ENCODE peak calls at places on chromosome 4, in seven cellular contexts. S, U, A, T, R, F and Q are unnamed samples. For H3K4me1, the result is how much of the 10 kb centered on the place peaks cover.

GRCh38 chr4:101347267-101347556 is at the start of gene PPP3CA:
- DNase-seq in S (no peak), U (no peak), A (no peak), T (peak), R (no peak), F (no peak), Q (no peak)

GRCh38 chr4:162274354-162274753 is 110.6 kb upstream of the FSTL5 start:
- DNase-seq in S (no peak), U (peak), A (no peak), T (no peak), R (no peak), F (no peak), Q (no peak)

GRCh38 chr4:86508436-86508835 is 85.7 kb upstream of the PTPN13 start:
- DNase-seq in S (no peak), U (no peak), A (no peak), T (no peak), R (no peak), F (no peak), Q (no peak)

GRCh38 chr4:125313497-125313896 is 1.3 kb upstream of the FAT4 start:
- DNase-seq in S (peak), U (no peak), A (peak), T (peak), R (peak), F (no peak), Q (peak)

GRCh38 chr4:107854326-107855030 is 29.7 kb downstream of the SGMS2 start:
- DNase-seq in S (no peak), U (no peak), A (no peak), T (no peak), R (no peak), F (no peak), Q (no peak)

GRCh38 chr4:158211288-158211687 is 1.0 kb downstream of the TMEM144 start:
- DNase-seq in S (peak), U (no peak), A (no peak), T (no peak), R (peak), F (no peak), Q (no peak)

GRCh38 chr4:1779588-1780382 is 13.3 kb upstream of the FGFR3 start:
- DNase-seq in S (no peak), U (no peak), A (no peak), T (no peak), R (peak), F (no peak), Q (no peak)

GRCh38 chr4:122480023-122480422 is 23.5 kb upstream of the IL2 start:
- DNase-seq in S (peak), U (no peak), A (no peak), T (no peak), R (peak), F (no peak), Q (no peak)

GRCh38 chr4:138562544-138562961 is 320.4 kb upstream of the SLC7A11 start:
- DNase-seq in S (no peak), U (peak), A (no peak), T (no peak), R (no peak), F (no peak), Q (no peak)

GRCh38 chr4:136441629-136442282 is 1090.5 kb downstream of the PCDH18 start:
- DNase-seq in S (no peak), U (no peak), A (no peak), T (no peak), R (no peak), F (no peak), Q (no peak)

GRCh38 chr4:94548571-94548970 is 96.8 kb downstream of the PDLIM5 start:
- DNase-seq in S (peak), U (no peak), A (peak), T (no peak), R (peak), F (no peak), Q (no peak)

GRCh38 chr4:78565971-78566372 is 14.4 kb downstream of the ANXA3 start:
- DNase-seq in S (no peak), U (no peak), A (peak), T (no peak), R (peak), F (no peak), Q (no peak)

GRCh38 chr4:161133877-161134276 is 1029.9 kb downstream of the FSTL5 start:
- DNase-seq in S (no peak), U (no peak), A (no peak), T (peak), R (no peak), F (no peak), Q (no peak)

GRCh38 chr4:69056921-69057562 is 39.2 kb upstream of the UGT2B7 start:
- DNase-seq in S (no peak), U (no peak), A (no peak), T (no peak), R (no peak), F (no peak), Q (no peak)

GRCh38 chr4:76282941-76283689 is 23.4 kb upstream of the STBD1 start:
- DNase-seq in S (no peak), U (no peak), A (no peak), T (no peak), R (no peak), F (no peak), Q (no peak)

GRCh38 chr4:82890602-82890912 is 396 bp downstream of the SEC31A start:
- DNase-seq in S (no peak), U (no peak), A (no peak), T (no peak), R (no peak), F (no peak), Q (no peak)

GRCh38 chr4:104532677-104533076 is 38.0 kb upstream of the CXXC4 start:
- DNase-seq in S (no peak), U (no peak), A (no peak), T (no peak), R (no peak), F (no peak), Q (no peak)

GRCh38 chr4:118968006-118968405 is 79.4 kb downstream of the SYNPO2 start:
- DNase-seq in S (no peak), U (peak), A (no peak), T (no peak), R (no peak), F (peak), Q (peak)

GRCh38 chr4:70993181-70994068 is at the start of gene DCK:
- DNase-seq in S (peak), U (no peak), A (peak), T (peak), R (peak), F (peak), Q (peak)
- H3K4me1 ChIP-seq in S (under half), U (under half), A (under half), T (under half), R (under half), F (under half), Q (under half)

DNA sequence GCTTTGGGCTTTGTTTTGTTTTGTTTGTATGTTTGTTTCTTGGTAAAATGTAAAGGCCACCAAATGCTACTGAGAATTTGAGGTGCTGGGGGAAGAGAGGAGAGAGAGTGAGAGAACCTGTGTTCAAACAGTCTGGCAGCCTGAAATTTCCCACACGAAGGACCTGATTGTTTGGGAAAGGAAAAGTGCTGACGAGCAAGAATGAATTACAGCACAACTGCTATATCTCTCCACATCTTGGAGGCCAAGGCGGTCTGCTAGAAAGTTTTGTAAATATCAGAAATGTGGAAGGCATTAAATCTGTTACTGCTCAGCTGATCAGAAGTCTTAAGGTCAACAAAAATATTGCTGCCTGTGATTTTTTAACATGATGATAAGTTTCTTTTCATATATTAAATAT is 170.5 kb downstream of the PALLD start:
- DNase-seq in S (no peak), U (no peak), A (no peak), T (no peak), R (no peak), F (no peak), Q (no peak)
- H3K9ac ChIP-seq in S (no peak), U (no peak), A (no peak), T (no peak), R (no peak), F (no peak), Q (no peak)

GRCh38 chr4:3716034-3716875 is 49.9 kb upstream of the ADRA2C start:
- DNase-seq in S (no peak), U (no peak), A (no peak), T (no peak), R (no peak), F (no peak), Q (no peak)
- TF ChIP-seq YY1 in S (no peak), U (no peak), A (no peak), T (no peak), R (no peak), F (no peak), Q (no peak)

GRCh38 chr4:6916069-6916586 is 6.5 kb downstream of the TBC1D14 start:
- DNase-seq in S (no peak), U (no peak), A (no peak), T (no peak), R (no peak), F (no peak), Q (no peak)

GRCh38 chr4:6920174-6920573 is 10.5 kb downstream of the TBC1D14 start:
- DNase-seq in S (peak), U (no peak), A (no peak), T (no peak), R (no peak), F (no peak), Q (no peak)

GRCh38 chr4:6917445-6918241 is 8.0 kb downstream of the TBC1D14 start:
- DNase-seq in S (peak), U (no peak), A (peak), T (peak), R (peak), F (no peak), Q (no peak)

GRCh38 chr4:6916587-6917444 is 7.2 kb downstream of the TBC1D14 start:
- DNase-seq in S (peak), U (no peak), A (peak), T (no peak), R (no peak), F (no peak), Q (no peak)

GRCh38 chr4:6918345-6918744 is 8.7 kb downstream of the TBC1D14 start:
- DNase-seq in S (no peak), U (no peak), A (no peak), T (no peak), R (no peak), F (no peak), Q (no peak)
- H3K4me1 ChIP-seq in S (half or more), U (under half), A (under half), T (under half), R (half or more), F (under half), Q (under half)

GRCh38 chr4:7451800-7452199 is 17.1 kb upstream of the PSAPL1 start:
- DNase-seq in S (no peak), U (no peak), A (no peak), T (no peak), R (no peak), F (no peak), Q (no peak)
- H3K9ac ChIP-seq in S (no peak), U (no peak), A (no peak), T (no peak), R (no peak), F (no peak), Q (no peak)

GRCh38 chr4:139628184-139629012 is 37.2 kb upstream of the MGST2 start:
- DNase-seq in S (no peak), U (no peak), A (no peak), T (no peak), R (no peak), F (no peak), Q (peak)

GRCh38 chr4:139629761-139630160 is 35.9 kb upstream of the MGST2 start:
- DNase-seq in S (no peak), U (no peak), A (no peak), T (no peak), R (no peak), F (no peak), Q (no peak)

GRCh38 chr4:139624441-139625130 is 41.0 kb upstream of the MGST2 start:
- DNase-seq in S (no peak), U (no peak), A (no peak), T (no peak), R (no peak), F (no peak), Q (peak)

GRCh38 chr4:139622856-139623255 is 42.8 kb upstream of the MGST2 start:
- DNase-seq in S (no peak), U (no peak), A (no peak), T (no peak), R (no peak), F (no peak), Q (no peak)

DNA sequence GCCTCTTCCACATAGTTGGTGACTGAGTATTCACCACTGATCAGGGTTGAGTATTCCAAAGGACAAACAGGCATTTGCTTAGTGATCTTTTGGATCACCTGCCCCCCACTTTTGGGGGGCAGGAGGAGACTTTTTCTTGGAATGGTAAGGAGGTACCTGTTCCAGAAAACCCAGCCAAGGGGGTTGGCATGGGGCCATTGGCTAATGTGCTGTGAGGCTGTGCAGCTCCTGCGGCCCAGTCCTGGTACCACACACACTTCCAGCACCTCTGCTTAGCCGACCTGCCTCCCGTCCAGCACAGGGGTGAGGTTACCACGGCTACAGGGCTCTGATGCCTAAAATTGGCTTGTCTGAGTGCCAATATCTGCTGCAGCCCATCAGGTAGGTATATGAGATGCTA is 40.1 kb upstream of the MGST2 start:
- DNase-seq in S (no peak), U (no peak), A (no peak), T (no peak), R (no peak), F (no peak), Q (no peak)
- TF ChIP-seq YY1 in S (no peak), U (no peak), A (no peak), T (no peak), R (no peak), F (no peak), Q (no peak)

GRCh38 chr4:30718021-30718888 is 1.9 kb upstream of the PCDH7 start:
- DNase-seq in S (no peak), U (no peak), A (no peak), T (peak), R (no peak), F (no peak), Q (peak)

GRCh38 chr4:30720021-30720655 is at the start of gene PCDH7:
- DNase-seq in S (no peak), U (no peak), A (no peak), T (peak), R (no peak), F (no peak), Q (peak)

GRCh38 chr4:30718889-30719252 is 1.3 kb upstream of the PCDH7 start:
- DNase-seq in S (no peak), U (no peak), A (no peak), T (peak), R (no peak), F (no peak), Q (no peak)

GRCh38 chr4:30720656-30721352 is 635 bp downstream of the PCDH7 start:
- DNase-seq in S (no peak), U (no peak), A (no peak), T (peak), R (no peak), F (no peak), Q (no peak)

DNA sequence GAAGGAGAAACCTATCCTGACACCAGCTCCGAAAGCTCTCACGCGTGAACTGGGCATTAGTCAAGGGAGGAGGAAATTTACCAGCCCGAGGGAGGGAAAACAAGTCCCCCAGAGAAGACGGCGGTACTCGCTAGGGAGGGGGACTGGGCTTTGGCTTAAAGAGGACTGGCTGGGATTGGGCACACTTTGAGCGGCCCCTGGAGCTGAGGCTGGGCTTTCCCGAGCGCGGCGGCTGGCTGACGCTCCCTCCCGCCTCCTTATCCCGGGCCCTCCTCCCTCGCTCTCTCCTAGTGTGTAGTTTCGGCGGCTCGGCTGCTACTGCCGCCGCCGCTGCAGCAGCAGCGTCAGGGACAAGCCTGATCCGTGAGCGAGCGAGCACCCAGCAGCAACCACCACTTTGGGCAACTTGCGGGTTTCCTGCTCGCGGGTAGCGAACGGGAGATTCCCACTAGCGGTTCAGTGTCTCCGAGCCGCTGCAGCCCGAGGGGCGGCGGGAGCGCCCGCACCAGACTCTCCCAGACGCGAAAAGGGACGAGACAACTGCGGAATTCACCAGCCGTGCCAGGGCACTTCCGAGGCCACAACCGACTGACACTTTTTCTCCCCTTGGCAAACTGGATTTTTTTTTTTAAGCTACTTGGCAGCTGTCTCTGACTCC is 677 bp upstream of the PCDH7 start:
- DNase-seq in S (no peak), U (no peak), A (no peak), T (peak), R (no peak), F (no peak), Q (peak)
- H3K4me1 ChIP-seq in S (under half), U (under half), A (under half), T (under half), R (under half), F (under half), Q (under half)

GRCh38 chr4:67549123-67549522 is 3.8 kb upstream of the CENPC start:
- DNase-seq in S (peak), U (no peak), A (no peak), T (peak), R (peak), F (no peak), Q (no peak)

GRCh38 chr4:67545199-67545995 is at the start of gene CENPC:
- DNase-seq in S (peak), U (peak), A (peak), T (peak), R (peak), F (peak), Q (peak)

GRCh38 chr4:67546971-67547370 is 1.7 kb upstream of the CENPC start:
- DNase-seq in S (peak), U (no peak), A (no peak), T (no peak), R (no peak), F (no peak), Q (no peak)

GRCh38 chr4:67542076-67542475 is 3.2 kb downstream of the CENPC start:
- DNase-seq in S (no peak), U (no peak), A (no peak), T (no peak), R (no peak), F (no peak), Q (no peak)

GRCh38 chr4:67545996-67546356 is 673 bp upstream of the CENPC start:
- DNase-seq in S (no peak), U (no peak), A (no peak), T (peak), R (no peak), F (no peak), Q (no peak)
- H3K9ac ChIP-seq in S (no peak), U (peak), A (peak), T (peak), R (peak), F (no peak), Q (no peak)

GRCh38 chr4:25977397-25978170 is 63.6 kb downstream of the SMIM20 start:
- DNase-seq in S (no peak), U (no peak), A (no peak), T (peak), R (no peak), F (no peak), Q (no peak)

GRCh38 chr4:25976780-25977179 is 62.8 kb downstream of the SMIM20 start:
- DNase-seq in S (no peak), U (no peak), A (no peak), T (no peak), R (no peak), F (no peak), Q (no peak)

GRCh38 chr4:25981749-25982148 is 67.7 kb downstream of the SMIM20 start:
- DNase-seq in S (no peak), U (no peak), A (no peak), T (no peak), R (no peak), F (no peak), Q (no peak)

GRCh38 chr4:25982962-25983361 is 68.9 kb downstream of the SMIM20 start:
- DNase-seq in S (no peak), U (no peak), A (no peak), T (no peak), R (no peak), F (no peak), Q (no peak)

DNA sequence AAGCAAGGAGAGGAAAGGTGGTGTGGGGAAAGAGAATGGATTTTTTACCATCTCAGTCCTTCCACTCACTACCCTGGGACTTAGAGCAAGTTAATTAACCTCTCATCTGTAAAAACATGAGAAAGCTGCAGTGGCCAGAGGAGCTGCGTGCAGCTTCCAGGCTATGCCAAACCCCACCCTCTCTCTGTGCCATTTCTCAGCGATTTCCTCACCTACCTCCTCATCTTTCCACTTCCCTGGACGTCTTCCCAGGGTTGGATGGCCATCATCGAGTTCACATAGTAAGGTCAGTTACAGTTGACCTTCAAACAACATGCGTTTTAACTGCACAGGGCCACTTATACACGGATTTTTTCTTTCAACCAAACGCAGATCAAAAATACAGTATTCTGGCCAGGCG is 64.3 kb downstream of the SMIM20 start:
- DNase-seq in S (no peak), U (no peak), A (no peak), T (no peak), R (no peak), F (no peak), Q (no peak)
- TF ChIP-seq YY1 in S (no peak), U (no peak), A (no peak), T (no peak), R (no peak), F (no peak), Q (no peak)

DNA sequence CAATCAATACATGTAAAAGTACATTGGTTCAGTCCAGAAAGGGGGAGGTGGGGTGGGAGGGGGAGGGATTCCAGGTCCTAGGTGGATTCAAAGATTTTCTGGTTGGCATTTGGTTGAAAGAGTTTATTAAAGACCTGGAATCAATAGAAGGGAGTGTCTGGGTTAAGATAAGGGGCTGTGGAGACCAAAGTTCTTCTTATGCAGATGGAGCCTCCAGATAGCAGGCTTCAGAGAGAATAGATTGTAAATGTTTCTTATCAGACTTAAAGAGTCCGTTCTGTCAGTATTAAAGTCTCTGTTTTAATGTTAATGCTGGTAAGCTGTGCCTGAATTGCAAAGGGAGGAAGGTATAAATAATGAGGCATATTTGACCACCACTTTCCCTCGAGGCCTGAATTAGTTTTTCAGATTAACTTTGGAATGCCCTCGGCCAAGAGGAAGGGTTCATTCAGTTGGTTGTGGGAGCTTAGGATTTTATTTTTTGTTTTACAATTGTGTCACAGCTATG is 169.9 kb downstream of the AASDH start:
- DNase-seq in S (no peak), U (no peak), A (no peak), T (no peak), R (peak), F (no peak), Q (no peak)
- H3K4me1 ChIP-seq in S (under half), U (under half), A (under half), T (under half), R (half or more), F (under half), Q (under half)